ENCODE peak calls at places on chromosomes 16 and 17, in five cellular contexts. M is NCI-H2171 treated with DMSO at 0.1 percent for 48 hours; N is activated CD4-positive, alpha-beta T cell treated with anti-CD3 and anti-CD28 coated beads, Interleukin-2, amount 10 ng/mL, durations not matched to agents 7 days and 5 days; B is Daoy; E is astrocyte of the spinal cord. Z is an unnamed sample.
A peak's percentile ranks its signal among the peaks of the same experiment; 100 is the strongest.

GRCh38 chr17:71519285-71519684 is 601.5 kb upstream of the SOX9 start:
- DNase-seq in E (no peak), M (no peak), N (no peak), B (peak; percentile 14), Z (no peak)

GRCh38 chr17:32310927-32311568 is 30.9 kb downstream of the C17orf75 start:
- DNase-seq in B (no peak), E (no peak), N (no peak), M (peak; percentile 92), Z (peak; percentile 22)

GRCh38 chr16:76634847-76635697 is 357.9 kb downstream of the CNTNAP4 start:
- DNase-seq in N (no peak), E (no peak), B (peak; percentile 89), M (no peak), Z (no peak)

GRCh38 chr17:61002316-61002736 is 324.7 kb downstream of the BCAS3 start:
- DNase-seq in B (peak; percentile 3), E (peak; percentile 63), M (peak; percentile 66), N (no peak), Z (peak; percentile 70)

GRCh38 chr17:78409191-78409621 is 30.8 kb downstream of the PGS1 start:
- DNase-seq in M (peak; percentile 78), B (no peak), N (no peak), E (no peak), Z (peak; percentile 86)

GRCh38 chr16:15482068-15482747 is 47.8 kb downstream of the BMERB1 start:
- DNase-seq in N (no peak), M (peak; percentile 17), E (peak; percentile 97), B (peak; percentile 96), Z (peak; percentile 67)

GRCh38 chr16:79607587-79607986 is 7.0 kb upstream of the MAF start:
- DNase-seq in E (peak; percentile 68), N (no peak), M (no peak), B (peak; percentile 68), Z (peak; percentile 43)

GRCh38 chr16:30369091-30369937 is 980 bp downstream of the TBC1D10B start:
- DNase-seq in M (no peak), B (no peak), N (no peak), E (no peak), Z (no peak)

GRCh38 chr17:29012535-29012934 is 6.7 kb upstream of the SEZ6 start:
- DNase-seq in B (no peak), M (no peak), E (no peak), N (no peak), Z (no peak)

GRCh38 chr16:84284168-84284722 is 10.4 kb upstream of the WFDC1 start:
- DNase-seq in E (no peak), N (no peak), B (no peak), M (no peak), Z (no peak)

GRCh38 chr16:10578474-10579316 is 1.7 kb downstream of the EMP2 start:
- DNase-seq in N (no peak), E (no peak), M (no peak), B (peak; percentile 55), Z (peak; percentile 58)

GRCh38 chr17:16398270-16399267 is 16.8 kb upstream of the TRPV2 start:
- DNase-seq in B (no peak), M (peak; percentile 88), N (peak; percentile 36), E (no peak), Z (no peak)

GRCh38 chr16:28610595-28611270 is 889 bp upstream of the SULT1A1 start:
- DNase-seq in N (no peak), E (no peak), B (no peak), M (no peak), Z (no peak)

GRCh38 chr16:22373662-22374310 is 633 bp downstream of the CDR2 start:
- DNase-seq in N (peak; percentile 34), E (peak; percentile 40), M (no peak), B (peak; percentile 20), Z (peak; percentile 43)

GRCh38 chr16:24036614-24037013 is 200.8 kb downstream of the PRKCB start:
- DNase-seq in B (peak; percentile 50), E (peak; percentile 20), N (peak; percentile 47), M (peak; percentile 54), Z (peak; percentile 64)

GRCh38 chr17:78628547-78629435 is 51.6 kb upstream of the DNAH17 start:
- DNase-seq in B (no peak), N (no peak), M (no peak), E (no peak), Z (peak; percentile 96)

GRCh38 chr17:66542183-66542966 is 240.0 kb downstream of the PRKCA start:
- DNase-seq in M (no peak), E (peak; percentile 76), B (peak; percentile 85), N (no peak), Z (peak; percentile 61)

GRCh38 chr17:81527591-81528383 is at the start of gene FSCN2:
- DNase-seq in B (no peak), M (no peak), E (no peak), N (no peak), Z (peak; percentile 77)

GRCh38 chr17:42248351-42249179 is 27.6 kb downstream of the STAT5B start:
- DNase-seq in M (peak; percentile 96), N (peak; percentile 89), B (peak; percentile 23), E (peak; percentile 82), Z (peak; percentile 82)

GRCh38 chr17:70190959-70191805 is 21.9 kb downstream of the KCNJ2 start:
- DNase-seq in B (no peak), E (no peak), M (peak; percentile 92), N (no peak), Z (no peak)

GRCh38 chr16:21104124-21104860 is 46.4 kb downstream of the DNAH3 start:
- DNase-seq in M (no peak), B (peak; percentile 76), N (no peak), E (peak; percentile 88), Z (peak; percentile 51)

GRCh38 chr17:77328823-77329740 is 188.3 kb downstream of the SEC14L1 start:
- DNase-seq in M (no peak), B (peak; percentile 17), N (no peak), E (no peak), Z (no peak)

GRCh38 chr16:29963021-29963743 is 1.3 kb downstream of the TMEM219 start:
- DNase-seq in M (no peak), B (no peak), E (no peak), N (no peak), Z (no peak)

GRCh38 chr17:42783062-42783777 is 2.8 kb downstream of the WNK4 start:
- DNase-seq in M (no peak), B (peak; percentile 78), N (no peak), E (peak; percentile 62), Z (no peak)

GRCh38 chr16:57138281-57138935 is 46.0 kb downstream of the CPNE2 start:
- DNase-seq in B (no peak), M (no peak), N (no peak), E (no peak), Z (no peak)

GRCh38 chr17:10156579-10157488 is 41.6 kb downstream of the GAS7 start:
- DNase-seq in E (no peak), N (no peak), M (no peak), B (no peak), Z (no peak)

GRCh38 chr16:89473136-89473712 is 17.1 kb downstream of the ANKRD11 start:
- DNase-seq in N (no peak), B (no peak), E (no peak), M (no peak), Z (no peak)

GRCh38 chr16:4021070-4021779 is 95.0 kb downstream of the ADCY9 start:
- DNase-seq in B (peak; percentile 71), E (no peak), M (peak; percentile 24), N (no peak), Z (no peak)

GRCh38 chr16:77387075-77387474 is 47.8 kb downstream of the ADAMTS18 start:
- DNase-seq in M (no peak), E (no peak), B (no peak), N (no peak), Z (no peak)

GRCh38 chr17:57739402-57740224 is 5.5 kb downstream of the CCDC182 start:
- DNase-seq in M (peak; percentile 85), B (peak; percentile 9), E (no peak), N (peak; percentile 11), Z (peak; percentile 69)

GRCh38 chr17:64230551-64231408 is 32.3 kb downstream of the TEX2 start:
- DNase-seq in E (peak; percentile 93), M (no peak), N (no peak), B (peak; percentile 52), Z (no peak)

GRCh38 chr17:81964081-81964849 is 3.3 kb upstream of the NOTUM start:
- DNase-seq in B (no peak), N (no peak), E (no peak), M (no peak), Z (no peak)

GRCh38 chr16:30649725-30650368 is 913 bp upstream of the PRR14 start:
- DNase-seq in E (peak; percentile 5), N (peak; percentile 42), B (no peak), M (no peak), Z (no peak)

GRCh38 chr16:397736-398332 is 835 bp downstream of the NME4 start:
- DNase-seq in E (peak; percentile 59), M (peak; percentile 14), B (peak; percentile 61), N (peak; percentile 36), Z (peak; percentile 51)

GRCh38 chr17:75295220-75296158 is 6.3 kb upstream of the SLC25A19 start:
- DNase-seq in N (no peak), E (no peak), B (no peak), M (no peak), Z (no peak)

GRCh38 chr16:27436065-27436464 is 34.1 kb downstream of the IL21R start:
- DNase-seq in B (no peak), N (peak; percentile 4), E (no peak), M (no peak), Z (no peak)

GRCh38 chr17:975321-975982 is 4.1 kb downstream of the NXN start:
- DNase-seq in B (no peak), N (no peak), E (no peak), M (no peak), Z (no peak)

GRCh38 chr16:67278773-67279295 is 498 bp upstream of the PLEKHG4 start:
- DNase-seq in M (peak; percentile 46), N (peak; percentile 60), E (no peak), B (peak; percentile 66), Z (no peak)

GRCh38 chr17:67994827-67995567 is 1.3 kb downstream of the C17orf58 start:
- DNase-seq in B (peak; percentile 78), M (peak; percentile 53), E (peak; percentile 75), N (no peak), Z (peak; percentile 67)

Z was measured in SJCRH30.